ENCODE peak calls at places on chromosomes 6 and 20, in four cellular contexts. R, Z, E and G are unnamed samples.

GRCh38 chr6:157143171-157143884 is 180.0 kb downstream of the TMEM242 start:
- DNase-seq in R (no peak), Z (peak), E (peak), G (no peak)

GRCh38 chr6:5175195-5175594 is 85.6 kb downstream of the LYRM4 start:
- DNase-seq in R (peak), Z (no peak), E (no peak), G (no peak)

GRCh38 chr6:152273638-152274037 is 363.5 kb downstream of the SYNE1 start:
- DNase-seq in R (peak), Z (no peak), E (peak), G (peak)

GRCh38 chr20:49291200-49291599 is 13.3 kb upstream of the ZNFX1 start:
- DNase-seq in R (no peak), Z (no peak), E (no peak), G (no peak)

GRCh38 chr6:106119991-106120390 is 33.9 kb downstream of the PRDM1 start:
- DNase-seq in R (no peak), Z (no peak), E (no peak), G (no peak)

GRCh38 chr20:50107086-50107645 is 5.8 kb downstream of the UBE2V1 start:
- DNase-seq in R (no peak), Z (no peak), E (no peak), G (no peak)

GRCh38 chr6:96150431-96150830 is 134.7 kb downstream of the FUT9 start:
- DNase-seq in R (no peak), Z (no peak), E (no peak), G (no peak)

GRCh38 chr20:2005359-2005758 is 11.5 kb upstream of the PDYN start:
- DNase-seq in R (no peak), Z (no peak), E (no peak), G (no peak)

GRCh38 chr20:50635676-50636600 is 55.4 kb downstream of the RIPOR3 start:
- DNase-seq in R (peak), Z (peak), E (peak), G (peak)

GRCh38 chr20:52295556-52295955 is 104.0 kb upstream of the ZFP64 start:
- DNase-seq in R (no peak), Z (no peak), E (no peak), G (no peak)

GRCh38 chr6:42099340-42100028 is 42.9 kb downstream of the C6orf132 start:
- DNase-seq in R (peak), Z (no peak), E (no peak), G (peak)

GRCh38 chr20:62365814-62366369 is 1.2 kb downstream of the LAMA5 start:
- DNase-seq in R (peak), Z (no peak), E (peak), G (peak)

GRCh38 chr6:169093770-169094553 is 159.7 kb downstream of the THBS2 start:
- DNase-seq in R (no peak), Z (no peak), E (no peak), G (no peak)

GRCh38 chr6:13992417-13993055 is 67.8 kb downstream of the RNF182 start:
- DNase-seq in R (no peak), Z (no peak), E (no peak), G (peak)

GRCh38 chr20:41171736-41172295 is 34.5 kb downstream of the PLCG1 start:
- DNase-seq in R (no peak), Z (no peak), E (no peak), G (no peak)

GRCh38 chr6:39791311-39791710 is 865 bp upstream of the DAAM2 start:
- DNase-seq in R (peak), Z (no peak), E (no peak), G (no peak)

GRCh38 chr6:125974214-125974866 is 12.0 kb upstream of the TRMT11 start:
- DNase-seq in R (no peak), Z (peak), E (no peak), G (peak)

GRCh38 chr20:36454664-36455427 is 86.5 kb upstream of the MYL9 start:
- DNase-seq in R (peak), Z (no peak), E (peak), G (peak)

GRCh38 chr20:45346851-45347250 is 1.4 kb downstream of the SDC4 start:
- DNase-seq in R (peak), Z (no peak), E (no peak), G (no peak)

GRCh38 chr6:34231566-34232336 is 4.9 kb upstream of the HMGA1 start:
- DNase-seq in R (no peak), Z (no peak), E (no peak), G (no peak)

GRCh38 chr6:36639171-36639808 is 39.2 kb upstream of the CDKN1A start:
- DNase-seq in R (no peak), Z (no peak), E (no peak), G (no peak)

GRCh38 chr6:7467007-7467897 is 74.2 kb upstream of the DSP start:
- DNase-seq in R (peak), Z (no peak), E (no peak), G (peak)

GRCh38 chr20:8774412-8774811 is 294.5 kb upstream of the PLCB4 start:
- DNase-seq in R (no peak), Z (no peak), E (no peak), G (no peak)

GRCh38 chr6:109686566-109686965 is 4.4 kb downstream of the AK9 start:
- DNase-seq in R (no peak), Z (no peak), E (no peak), G (no peak)

GRCh38 chr6:39881851-39882566 is 52.3 kb downstream of the MOCS1 start:
- DNase-seq in R (no peak), Z (no peak), E (peak), G (no peak)

GRCh38 chr6:125357515-125358256 is 55.9 kb upstream of the HDDC2 start:
- DNase-seq in R (no peak), Z (no peak), E (peak), G (no peak)

GRCh38 chr6:21914121-21914973 is 320.8 kb downstream of the SOX4 start:
- DNase-seq in R (no peak), Z (no peak), E (peak), G (peak)

GRCh38 chr6:130708338-130708737 is 118.9 kb upstream of the SMLR1 start:
- DNase-seq in R (peak), Z (peak), E (no peak), G (no peak)

GRCh38 chr6:89689732-89690131 is 51.2 kb upstream of the LYRM2 start:
- DNase-seq in R (peak), Z (peak), E (no peak), G (no peak)

GRCh38 chr20:22861990-22862389 is 173.1 kb upstream of the SSTR4 start:
- DNase-seq in R (no peak), Z (no peak), E (peak), G (no peak)

GRCh38 chr20:63456429-63457284 is 15.8 kb downstream of the KCNQ2 start:
- DNase-seq in R (no peak), Z (no peak), E (peak), G (no peak)

GRCh38 chr20:5272268-5272667 is 44.5 kb downstream of the PROKR2 start:
- DNase-seq in R (no peak), Z (no peak), E (no peak), G (no peak)

GRCh38 chr6:107460074-107460631 is 789 bp upstream of the PDSS2 start:
- DNase-seq in R (no peak), Z (no peak), E (no peak), G (no peak)